ENCODE peak calls at places on chromosomes 13 and 19, in seven cellular contexts. Z, M, R, W, N, C and T are unnamed samples.

GRCh38 chr13:39820606-39821005 is 165.1 kb downstream of the COG6 start:
- DNase-seq in Z (no peak), M (no peak), R (no peak), W (no peak), N (no peak), C (no peak), T (no peak)

GRCh38 chr13:109715902-109716301 is 70.5 kb downstream of the IRS2 start:
- DNase-seq in Z (no peak), M (peak), R (no peak), W (no peak), N (no peak), C (no peak), T (no peak)

GRCh38 chr13:110653851-110654250 is 38.5 kb downstream of the NAXD start:
- DNase-seq in Z (no peak), M (no peak), R (no peak), W (no peak), N (no peak), C (no peak), T (no peak)

GRCh38 chr13:32121316-32121715 is 89.7 kb downstream of the FRY start:
- DNase-seq in Z (no peak), M (no peak), R (no peak), W (no peak), N (no peak), C (no peak), T (no peak)

GRCh38 chr19:15443838-15444237 is 5.9 kb downstream of the WIZ start:
- DNase-seq in Z (no peak), M (no peak), R (no peak), W (no peak), N (no peak), C (no peak), T (no peak)

GRCh38 chr19:46753420-46754155 is 7.3 kb upstream of the STRN4 start:
- DNase-seq in Z (no peak), M (peak), R (no peak), W (peak), N (peak), C (peak), T (no peak)

GRCh38 chr19:29325241-29325975 is 112.5 kb upstream of the UQCRFS1 start:
- DNase-seq in Z (no peak), M (no peak), R (no peak), W (no peak), N (no peak), C (no peak), T (no peak)

GRCh38 chr13:73158851-73159250 is 100.0 kb downstream of the KLF5 start:
- DNase-seq in Z (no peak), M (peak), R (no peak), W (no peak), N (no peak), C (no peak), T (no peak)

GRCh38 chr13:19713186-19713965 is 69.4 kb downstream of the PSPC1 start:
- DNase-seq in Z (no peak), M (peak), R (no peak), W (no peak), N (peak), C (no peak), T (peak)

GRCh38 chr13:74573654-74574053 is 439.4 kb upstream of the KLF12 start:
- DNase-seq in Z (no peak), M (no peak), R (no peak), W (no peak), N (peak), C (no peak), T (no peak)

GRCh38 chr19:739998-740715 is 10.8 kb upstream of the MISP start:
- DNase-seq in Z (no peak), M (no peak), R (no peak), W (no peak), N (no peak), C (no peak), T (no peak)

GRCh38 chr19:11137542-11138384 is 17.8 kb downstream of the SPC24 start:
- DNase-seq in Z (no peak), M (peak), R (peak), W (peak), N (peak), C (peak), T (peak)

GRCh38 chr13:113080361-113080831 is 25.2 kb upstream of the F7 start:
- DNase-seq in Z (no peak), M (no peak), R (no peak), W (no peak), N (no peak), C (no peak), T (no peak)

GRCh38 chr19:45049073-45049736 is 10.4 kb downstream of the CLASRP start:
- DNase-seq in Z (no peak), M (peak), R (no peak), W (no peak), N (no peak), C (no peak), T (no peak)

GRCh38 chr19:8459520-8460260 is 14.9 kb downstream of the HNRNPM start:
- DNase-seq in Z (no peak), M (no peak), R (no peak), W (no peak), N (no peak), C (no peak), T (peak)

GRCh38 chr19:17565611-17566010 is 10.2 kb downstream of the COLGALT1 start:
- DNase-seq in Z (no peak), M (no peak), R (no peak), W (no peak), N (no peak), C (no peak), T (no peak)

GRCh38 chr19:18543814-18544475 is 572 bp upstream of the FKBP8 start:
- DNase-seq in Z (peak), M (peak), R (peak), W (peak), N (peak), C (peak), T (peak)

GRCh38 chr19:50311723-50312635 is 17.2 kb downstream of the KCNC3 start:
- DNase-seq in Z (no peak), M (no peak), R (no peak), W (no peak), N (peak), C (no peak), T (no peak)

GRCh38 chr19:19120308-19121156 is 17.7 kb downstream of the TMEM161A start:
- DNase-seq in Z (no peak), M (no peak), R (no peak), W (peak), N (peak), C (no peak), T (peak)

DNA sequence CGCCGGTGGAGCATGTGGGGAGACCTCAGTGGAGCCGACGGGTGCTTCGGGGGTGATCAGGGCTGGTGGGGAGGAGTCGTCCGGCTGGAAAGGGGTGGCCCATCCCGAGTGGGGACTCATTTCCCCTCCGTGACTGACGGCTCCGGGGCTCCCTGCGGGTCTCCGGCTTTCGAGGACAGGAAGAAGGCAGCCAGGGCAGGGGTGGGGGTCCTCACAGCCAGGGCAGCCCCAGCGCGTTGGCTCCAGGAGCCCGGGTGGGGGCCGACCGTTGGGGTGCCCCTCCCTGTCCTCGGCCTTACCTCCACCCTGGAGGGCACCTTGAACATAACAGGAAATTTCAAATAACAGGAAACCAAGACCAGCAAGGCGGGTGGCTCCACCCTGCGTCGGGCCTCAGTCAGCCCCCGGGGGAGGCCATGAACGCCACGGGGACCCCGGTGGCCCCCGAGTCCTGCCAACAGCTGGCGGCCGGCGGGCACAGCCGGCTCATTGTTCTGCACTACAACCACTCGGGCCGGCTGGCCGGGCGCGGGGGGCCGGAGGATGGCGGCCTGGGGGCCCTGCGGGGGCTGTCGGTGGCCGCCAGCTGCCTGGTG is at the start of gene S1PR4:
- DNase-seq in Z (no peak), M (no peak), R (peak), W (no peak), N (no peak), C (peak), T (no peak)
- H3K27ac ChIP-seq in Z (peak), M (no peak), R (peak), W (no peak), N (no peak), C (peak), T (peak)

GRCh38 chr19:41883821-41884733 is 1.1 kb downstream of the ARHGEF1 start:
- DNase-seq in Z (peak), M (peak), R (peak), W (peak), N (peak), C (peak), T (peak)

GRCh38 chr19:41886761-41887710 is 4.1 kb downstream of the ARHGEF1 start:
- DNase-seq in Z (no peak), M (peak), R (no peak), W (no peak), N (no peak), C (peak), T (no peak)

GRCh38 chr19:41889896-41890295 is 6.9 kb downstream of the ARHGEF1 start:
- DNase-seq in Z (no peak), M (no peak), R (no peak), W (no peak), N (no peak), C (no peak), T (no peak)

GRCh38 chr19:41888926-41889325 is 5.9 kb downstream of the ARHGEF1 start:
- DNase-seq in Z (no peak), M (no peak), R (peak), W (no peak), N (no peak), C (peak), T (no peak)

GRCh38 chr19:41887711-41888382 is 4.9 kb downstream of the ARHGEF1 start:
- DNase-seq in Z (peak), M (peak), R (peak), W (no peak), N (no peak), C (peak), T (peak)
- TF ChIP-seq CTCF in Z (peak), M (peak), R (peak), W (no peak), N (no peak), C (peak), T (no peak)

GRCh38 chr19:40797166-40797962 is 1.6 kb upstream of the EGLN2 start:
- DNase-seq in Z (no peak), M (no peak), R (no peak), W (peak), N (no peak), C (no peak), T (no peak)
- H3K27ac ChIP-seq in Z (peak), M (peak), R (peak), W (peak), N (peak), C (peak), T (peak)

GRCh38 chr13:27868639-27869435 is 51.0 kb upstream of the PDX1 start:
- DNase-seq in Z (peak), M (no peak), R (no peak), W (no peak), N (no peak), C (no peak), T (peak)
- TF ChIP-seq CTCF in Z (peak), M (peak), R (peak), W (no peak), N (peak), C (peak), T (peak)

GRCh38 chr13:48593551-48593950 is 60.2 kb upstream of the CYSLTR2 start:
- DNase-seq in Z (no peak), M (no peak), R (no peak), W (no peak), N (no peak), C (no peak), T (no peak)

GRCh38 chr13:48591889-48592725 is 59.2 kb upstream of the RCBTB2 start:
- DNase-seq in Z (no peak), M (no peak), R (no peak), W (no peak), N (no peak), C (no peak), T (no peak)

GRCh38 chr13:48595330-48596127 is 58.2 kb upstream of the CYSLTR2 start:
- DNase-seq in Z (peak), M (peak), R (no peak), W (peak), N (peak), C (peak), T (peak)

GRCh38 chr13:48596128-48596429 is 57.6 kb upstream of the CYSLTR2 start:
- DNase-seq in Z (no peak), M (no peak), R (no peak), W (no peak), N (no peak), C (no peak), T (no peak)

DNA sequence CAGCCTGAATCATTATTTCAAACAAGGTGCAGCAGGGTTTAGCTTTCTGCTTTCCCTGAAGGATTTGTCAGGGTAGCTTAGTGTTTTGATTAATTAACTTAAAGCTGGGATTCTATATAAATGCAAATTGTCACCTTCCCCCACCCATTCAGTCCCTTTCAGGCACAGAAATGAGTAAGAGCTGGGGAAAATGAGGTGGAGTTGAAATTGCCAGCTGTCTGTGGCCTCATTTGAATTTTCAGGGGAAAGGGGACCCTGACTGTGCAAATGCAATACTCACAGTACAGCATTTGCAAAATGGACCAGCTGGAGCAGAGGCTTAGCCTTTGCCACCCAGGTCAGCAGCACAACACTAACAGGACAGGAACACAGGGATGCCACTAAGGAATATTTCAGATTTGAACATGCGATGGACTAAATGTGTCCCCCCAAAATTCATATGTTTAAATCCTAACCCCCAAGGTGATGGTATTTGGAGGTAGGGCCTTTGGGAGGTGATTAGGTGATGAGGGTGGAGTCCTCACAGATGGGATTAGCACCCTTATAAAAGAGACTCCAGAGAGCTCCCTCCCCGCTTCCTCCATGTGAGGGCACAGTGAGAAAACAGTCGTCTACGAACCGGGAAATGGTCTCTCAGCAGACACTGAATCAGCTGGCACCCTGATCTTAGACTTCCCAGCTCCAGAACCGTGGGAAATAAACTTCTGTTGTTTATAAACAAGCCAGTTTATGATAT is 59.5 kb upstream of the CYSLTR2 start:
- DNase-seq in Z (no peak), M (no peak), R (no peak), W (no peak), N (no peak), C (no peak), T (no peak)
- H3K27ac ChIP-seq in Z (no peak), M (no peak), R (no peak), W (no peak), N (no peak), C (no peak), T (no peak)

GRCh38 chr19:20250627-20251026 is 83.6 kb downstream of the ZNF486 start:
- DNase-seq in Z (no peak), M (no peak), R (no peak), W (no peak), N (no peak), C (no peak), T (no peak)

GRCh38 chr19:20244356-20244755 is 77.3 kb downstream of the ZNF486 start:
- DNase-seq in Z (no peak), M (no peak), R (no peak), W (no peak), N (no peak), C (no peak), T (no peak)

GRCh38 chr19:20243629-20244028 is 76.6 kb downstream of the ZNF486 start:
- DNase-seq in Z (no peak), M (no peak), R (no peak), W (no peak), N (no peak), C (no peak), T (no peak)

GRCh38 chr19:20245309-20245708 is 78.3 kb downstream of the ZNF486 start:
- DNase-seq in Z (no peak), M (no peak), R (no peak), W (no peak), N (no peak), C (no peak), T (no peak)

DNA sequence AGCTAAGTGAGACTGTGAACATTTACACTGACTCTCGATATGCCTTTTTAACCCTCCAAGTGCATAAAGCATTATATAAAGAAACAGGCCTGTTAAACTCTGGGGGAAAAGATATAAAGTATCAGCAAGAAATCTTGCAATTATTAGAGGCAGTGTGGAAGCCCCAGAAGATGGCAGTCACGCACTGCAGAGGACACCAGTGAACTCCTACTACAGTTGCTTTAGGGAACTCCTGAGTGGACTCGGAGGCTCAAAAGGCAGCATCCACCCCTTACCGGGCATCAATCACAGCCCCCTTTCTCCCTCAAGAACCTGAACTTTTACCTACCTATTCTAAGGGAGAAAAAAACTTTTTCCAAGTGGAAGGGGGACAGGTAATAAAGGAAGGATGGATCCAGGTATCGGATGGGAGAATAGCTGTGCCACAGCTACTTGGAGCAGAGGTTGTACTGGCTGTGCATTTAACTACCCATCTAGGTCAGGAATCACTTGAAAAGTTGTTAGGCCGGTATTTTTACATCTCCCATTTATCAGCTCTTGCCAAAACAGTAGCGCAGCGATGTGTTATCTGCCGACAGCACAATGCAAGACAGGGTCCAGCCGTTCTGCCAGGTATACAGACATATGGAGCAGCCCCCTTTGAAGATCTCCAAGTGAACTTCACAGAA is 80.1 kb downstream of the ZNF486 start:
- DNase-seq in Z (no peak), M (peak), R (no peak), W (peak), N (no peak), C (peak), T (no peak)
- TF ChIP-seq CTCF in Z (no peak), M (peak), R (peak), W (peak), N (no peak), C (peak), T (peak)

GRCh38 chr19:48481191-48481500 is 12.0 kb downstream of the CYTH2 start:
- DNase-seq in Z (no peak), M (no peak), R (no peak), W (no peak), N (no peak), C (no peak), T (no peak)

GRCh38 chr19:48480151-48480475 is 10.9 kb downstream of the CYTH2 start:
- DNase-seq in Z (no peak), M (no peak), R (peak), W (peak), N (no peak), C (peak), T (no peak)

GRCh38 chr19:48484247-48484893 is 15.2 kb downstream of the CYTH2 start:
- DNase-seq in Z (no peak), M (no peak), R (no peak), W (no peak), N (no peak), C (no peak), T (no peak)

GRCh38 chr19:48480476-48481190 is 11.5 kb downstream of the CYTH2 start:
- DNase-seq in Z (no peak), M (no peak), R (no peak), W (peak), N (no peak), C (peak), T (no peak)

DNA sequence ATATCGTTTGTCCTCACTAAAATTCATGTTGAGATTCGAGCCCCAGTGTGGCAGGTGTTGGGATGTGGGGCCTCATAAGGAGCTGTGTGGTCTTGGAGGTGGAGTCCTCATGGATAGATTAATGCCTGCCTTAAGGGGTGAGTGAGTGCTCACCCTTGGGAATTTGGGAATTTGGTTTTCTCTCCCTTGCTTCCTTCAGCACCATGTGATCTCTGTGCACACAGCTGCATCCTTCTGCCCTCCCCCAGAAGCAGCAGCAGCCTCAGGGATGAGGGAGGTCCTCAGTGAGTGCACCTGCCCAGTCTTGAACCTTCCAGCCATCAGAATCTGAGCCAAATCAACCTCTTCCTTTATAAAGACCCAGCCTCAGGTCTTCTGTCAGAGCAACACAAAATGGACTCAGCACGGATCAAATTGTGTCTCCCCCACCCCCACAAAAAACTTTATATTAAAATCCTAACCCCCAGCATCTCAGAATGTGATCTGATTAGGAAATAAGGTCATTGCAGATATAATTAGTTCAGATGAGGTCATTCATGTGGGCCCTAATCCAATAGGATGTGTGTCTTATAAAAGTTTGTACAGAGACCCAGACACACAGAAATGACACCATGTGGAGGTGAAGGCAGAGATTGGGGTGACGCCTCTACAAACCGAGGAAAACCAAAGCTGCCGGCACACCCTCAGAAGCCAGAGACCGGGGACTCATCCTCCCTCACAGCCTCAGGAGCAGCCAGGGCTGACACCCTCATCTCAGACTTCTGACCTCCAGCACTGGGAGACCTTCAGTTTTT is 12.9 kb downstream of the CYTH2 start:
- DNase-seq in Z (no peak), M (no peak), R (no peak), W (no peak), N (no peak), C (no peak), T (no peak)
- H3K27ac ChIP-seq in Z (no peak), M (no peak), R (no peak), W (peak), N (no peak), C (no peak), T (peak)

DNA sequence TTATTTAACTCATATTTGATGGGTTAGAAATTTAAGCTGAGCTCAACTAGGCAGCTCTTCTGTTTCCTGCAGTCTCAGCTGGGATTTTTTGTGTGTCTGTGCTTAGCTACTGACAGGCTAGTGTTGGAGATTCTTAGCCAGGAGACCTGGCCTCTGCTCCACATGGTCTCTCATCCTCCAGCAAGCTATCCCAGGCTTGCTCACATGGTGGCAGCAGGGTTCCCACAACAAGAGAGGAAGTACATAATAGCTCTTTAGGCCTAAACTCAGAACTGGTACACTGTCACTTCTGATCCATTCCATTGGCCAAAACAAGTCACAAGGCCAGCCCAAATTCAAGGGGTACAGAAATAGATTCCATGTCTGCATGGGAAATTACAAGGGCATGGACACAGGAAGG is 406.2 kb downstream of the SUCLA2 start:
- DNase-seq in Z (no peak), M (peak), R (no peak), W (no peak), N (no peak), C (no peak), T (no peak)
- TF ChIP-seq CTCF in Z (no peak), M (peak), R (no peak), W (no peak), N (no peak), C (no peak), T (no peak)